ENCODE peak calls at places on chromosomes 3 and 15, in five cellular contexts. One of them, this sample, is unnamed.
A peak's percentile ranks its signal among the peaks of the same experiment; 100 is the strongest.

GRCh38 chr3:116339441-116340028 is 105.8 kb downstream of the LSAMP start:
- DNase-seq in activated naive CD4-positive, alpha-beta T cell: no peak
- DNase-seq in activated CD4-positive, alpha-beta T cell treated with anti-CD3 and anti-CD28 coated beads, Interleukin-2, amount 50 U/mL, for 24 hours: no peak
- DNase-seq in activated effector memory CD4-positive, alpha-beta T cell treated with Interleukin-2 at 50 U/mL for 16 hours: no peak
- DNase-seq in stimulated activated CD8-positive, alpha-beta memory T cell treated with anti-CD3 and anti-CD28 coated beads, Interleukin-2, amount 100 ng/mL, for 48 hours: no peak
- DNase-seq in this sample: no peak

GRCh38 chr3:159593927-159594605 is 394.6 kb upstream of the IL12A start:
- DNase-seq in stimulated activated CD8-positive, alpha-beta memory T cell treated with anti-CD3 and anti-CD28 coated beads, Interleukin-2, amount 100 ng/mL, for 48 hours: no peak
- DNase-seq in activated naive CD4-positive, alpha-beta T cell: no peak
- DNase-seq in activated CD4-positive, alpha-beta T cell treated with anti-CD3 and anti-CD28 coated beads, Interleukin-2, amount 50 U/mL, for 24 hours: no peak
- DNase-seq in activated effector memory CD4-positive, alpha-beta T cell treated with Interleukin-2 at 50 U/mL for 16 hours: no peak
- DNase-seq in this sample: no peak

GRCh38 chr15:32682569-32682968 is 35.2 kb upstream of the GREM1 start:
- DNase-seq in activated CD4-positive, alpha-beta T cell treated with anti-CD3 and anti-CD28 coated beads, Interleukin-2, amount 50 U/mL, for 24 hours: no peak
- DNase-seq in activated naive CD4-positive, alpha-beta T cell: no peak
- DNase-seq in activated effector memory CD4-positive, alpha-beta T cell treated with Interleukin-2 at 50 U/mL for 16 hours: no peak
- DNase-seq in stimulated activated CD8-positive, alpha-beta memory T cell treated with anti-CD3 and anti-CD28 coated beads, Interleukin-2, amount 100 ng/mL, for 48 hours: no peak
- DNase-seq in this sample: no peak

GRCh38 chr3:191809326-191809949 is 348.5 kb downstream of the PYDC2 start:
- DNase-seq in stimulated activated CD8-positive, alpha-beta memory T cell treated with anti-CD3 and anti-CD28 coated beads, Interleukin-2, amount 100 ng/mL, for 48 hours: no peak
- DNase-seq in activated CD4-positive, alpha-beta T cell treated with anti-CD3 and anti-CD28 coated beads, Interleukin-2, amount 50 U/mL, for 24 hours: no peak
- DNase-seq in activated effector memory CD4-positive, alpha-beta T cell treated with Interleukin-2 at 50 U/mL for 16 hours: no peak
- DNase-seq in activated naive CD4-positive, alpha-beta T cell: no peak
- DNase-seq in this sample: peak; percentile 22

GRCh38 chr3:94414412-94414811 is 351.6 kb downstream of the NSUN3 start:
- DNase-seq in activated effector memory CD4-positive, alpha-beta T cell treated with Interleukin-2 at 50 U/mL for 16 hours: no peak
- DNase-seq in activated naive CD4-positive, alpha-beta T cell: no peak
- DNase-seq in stimulated activated CD8-positive, alpha-beta memory T cell treated with anti-CD3 and anti-CD28 coated beads, Interleukin-2, amount 100 ng/mL, for 48 hours: no peak
- DNase-seq in activated CD4-positive, alpha-beta T cell treated with anti-CD3 and anti-CD28 coated beads, Interleukin-2, amount 50 U/mL, for 24 hours: no peak
- DNase-seq in this sample: no peak

GRCh38 chr3:172369590-172370259 is 78.5 kb downstream of the GHSR start:
- DNase-seq in activated naive CD4-positive, alpha-beta T cell: no peak
- DNase-seq in activated effector memory CD4-positive, alpha-beta T cell treated with Interleukin-2 at 50 U/mL for 16 hours: no peak
- DNase-seq in activated CD4-positive, alpha-beta T cell treated with anti-CD3 and anti-CD28 coated beads, Interleukin-2, amount 50 U/mL, for 24 hours: no peak
- DNase-seq in stimulated activated CD8-positive, alpha-beta memory T cell treated with anti-CD3 and anti-CD28 coated beads, Interleukin-2, amount 100 ng/mL, for 48 hours: no peak
- DNase-seq in this sample: no peak

GRCh38 chr15:67618312-67618711 is 75.8 kb downstream of the MAP2K5 start:
- DNase-seq in activated effector memory CD4-positive, alpha-beta T cell treated with Interleukin-2 at 50 U/mL for 16 hours: no peak
- DNase-seq in activated CD4-positive, alpha-beta T cell treated with anti-CD3 and anti-CD28 coated beads, Interleukin-2, amount 50 U/mL, for 24 hours: no peak
- DNase-seq in activated naive CD4-positive, alpha-beta T cell: no peak
- DNase-seq in stimulated activated CD8-positive, alpha-beta memory T cell treated with anti-CD3 and anti-CD28 coated beads, Interleukin-2, amount 100 ng/mL, for 48 hours: no peak
- DNase-seq in this sample: no peak

GRCh38 chr15:73924258-73924921 is 1.9 kb upstream of the LOXL1 start:
- DNase-seq in activated effector memory CD4-positive, alpha-beta T cell treated with Interleukin-2 at 50 U/mL for 16 hours: no peak
- DNase-seq in activated naive CD4-positive, alpha-beta T cell: no peak
- DNase-seq in stimulated activated CD8-positive, alpha-beta memory T cell treated with anti-CD3 and anti-CD28 coated beads, Interleukin-2, amount 100 ng/mL, for 48 hours: no peak
- DNase-seq in activated CD4-positive, alpha-beta T cell treated with anti-CD3 and anti-CD28 coated beads, Interleukin-2, amount 50 U/mL, for 24 hours: peak; percentile 24
- DNase-seq in this sample: no peak

GRCh38 chr15:101478701-101479341 is 10.7 kb downstream of the PCSK6 start:
- DNase-seq in stimulated activated CD8-positive, alpha-beta memory T cell treated with anti-CD3 and anti-CD28 coated beads, Interleukin-2, amount 100 ng/mL, for 48 hours: no peak
- DNase-seq in activated CD4-positive, alpha-beta T cell treated with anti-CD3 and anti-CD28 coated beads, Interleukin-2, amount 50 U/mL, for 24 hours: no peak
- DNase-seq in activated effector memory CD4-positive, alpha-beta T cell treated with Interleukin-2 at 50 U/mL for 16 hours: no peak
- DNase-seq in activated naive CD4-positive, alpha-beta T cell: no peak
- DNase-seq in this sample: no peak

GRCh38 chr15:26179906-26180305 is 316.8 kb upstream of the ATP10A start:
- DNase-seq in stimulated activated CD8-positive, alpha-beta memory T cell treated with anti-CD3 and anti-CD28 coated beads, Interleukin-2, amount 100 ng/mL, for 48 hours: no peak
- DNase-seq in activated CD4-positive, alpha-beta T cell treated with anti-CD3 and anti-CD28 coated beads, Interleukin-2, amount 50 U/mL, for 24 hours: no peak
- DNase-seq in activated effector memory CD4-positive, alpha-beta T cell treated with Interleukin-2 at 50 U/mL for 16 hours: no peak
- DNase-seq in activated naive CD4-positive, alpha-beta T cell: no peak
- DNase-seq in this sample: peak; percentile 57

GRCh38 chr3:30538787-30539186 is 67.6 kb upstream of the TGFBR2 start:
- DNase-seq in activated CD4-positive, alpha-beta T cell treated with anti-CD3 and anti-CD28 coated beads, Interleukin-2, amount 50 U/mL, for 24 hours: no peak
- DNase-seq in stimulated activated CD8-positive, alpha-beta memory T cell treated with anti-CD3 and anti-CD28 coated beads, Interleukin-2, amount 100 ng/mL, for 48 hours: no peak
- DNase-seq in activated effector memory CD4-positive, alpha-beta T cell treated with Interleukin-2 at 50 U/mL for 16 hours: no peak
- DNase-seq in activated naive CD4-positive, alpha-beta T cell: no peak
- DNase-seq in this sample: no peak

GRCh38 chr3:128410669-128411573 is 55.8 kb downstream of the DNAJB8 start:
- DNase-seq in activated effector memory CD4-positive, alpha-beta T cell treated with Interleukin-2 at 50 U/mL for 16 hours: no peak
- DNase-seq in stimulated activated CD8-positive, alpha-beta memory T cell treated with anti-CD3 and anti-CD28 coated beads, Interleukin-2, amount 100 ng/mL, for 48 hours: no peak
- DNase-seq in activated CD4-positive, alpha-beta T cell treated with anti-CD3 and anti-CD28 coated beads, Interleukin-2, amount 50 U/mL, for 24 hours: no peak
- DNase-seq in activated naive CD4-positive, alpha-beta T cell: no peak
- DNase-seq in this sample: no peak

GRCh38 chr3:187900961-187901755 is 155.9 kb upstream of the BCL6 start:
- DNase-seq in activated CD4-positive, alpha-beta T cell treated with anti-CD3 and anti-CD28 coated beads, Interleukin-2, amount 50 U/mL, for 24 hours: no peak
- DNase-seq in stimulated activated CD8-positive, alpha-beta memory T cell treated with anti-CD3 and anti-CD28 coated beads, Interleukin-2, amount 100 ng/mL, for 48 hours: no peak
- DNase-seq in activated effector memory CD4-positive, alpha-beta T cell treated with Interleukin-2 at 50 U/mL for 16 hours: no peak
- DNase-seq in activated naive CD4-positive, alpha-beta T cell: no peak
- DNase-seq in this sample: no peak

GRCh38 chr3:187183210-187183862 is 13.9 kb upstream of the RTP1 start:
- DNase-seq in activated CD4-positive, alpha-beta T cell treated with anti-CD3 and anti-CD28 coated beads, Interleukin-2, amount 50 U/mL, for 24 hours: no peak
- DNase-seq in activated effector memory CD4-positive, alpha-beta T cell treated with Interleukin-2 at 50 U/mL for 16 hours: no peak
- DNase-seq in stimulated activated CD8-positive, alpha-beta memory T cell treated with anti-CD3 and anti-CD28 coated beads, Interleukin-2, amount 100 ng/mL, for 48 hours: no peak
- DNase-seq in activated naive CD4-positive, alpha-beta T cell: no peak
- DNase-seq in this sample: no peak

GRCh38 chr3:47016086-47016933 is 36.8 kb downstream of the NBEAL2 start:
- DNase-seq in activated CD4-positive, alpha-beta T cell treated with anti-CD3 and anti-CD28 coated beads, Interleukin-2, amount 50 U/mL, for 24 hours: no peak
- DNase-seq in activated naive CD4-positive, alpha-beta T cell: no peak
- DNase-seq in activated effector memory CD4-positive, alpha-beta T cell treated with Interleukin-2 at 50 U/mL for 16 hours: no peak
- DNase-seq in stimulated activated CD8-positive, alpha-beta memory T cell treated with anti-CD3 and anti-CD28 coated beads, Interleukin-2, amount 100 ng/mL, for 48 hours: no peak
- DNase-seq in this sample: no peak

GRCh38 chr15:47196057-47196456 is 521.2 kb upstream of the SEMA6D start:
- DNase-seq in stimulated activated CD8-positive, alpha-beta memory T cell treated with anti-CD3 and anti-CD28 coated beads, Interleukin-2, amount 100 ng/mL, for 48 hours: peak; percentile 3
- DNase-seq in activated effector memory CD4-positive, alpha-beta T cell treated with Interleukin-2 at 50 U/mL for 16 hours: no peak
- DNase-seq in activated CD4-positive, alpha-beta T cell treated with anti-CD3 and anti-CD28 coated beads, Interleukin-2, amount 50 U/mL, for 24 hours: peak; percentile 25
- DNase-seq in activated naive CD4-positive, alpha-beta T cell: no peak
- DNase-seq in this sample: peak; percentile 91

GRCh38 chr15:100923076-100923475 is 3.9 kb downstream of the LRRK1 start:
- DNase-seq in activated CD4-positive, alpha-beta T cell treated with anti-CD3 and anti-CD28 coated beads, Interleukin-2, amount 50 U/mL, for 24 hours: no peak
- DNase-seq in stimulated activated CD8-positive, alpha-beta memory T cell treated with anti-CD3 and anti-CD28 coated beads, Interleukin-2, amount 100 ng/mL, for 48 hours: no peak
- DNase-seq in activated effector memory CD4-positive, alpha-beta T cell treated with Interleukin-2 at 50 U/mL for 16 hours: no peak
- DNase-seq in activated naive CD4-positive, alpha-beta T cell: no peak
- DNase-seq in this sample: no peak

GRCh38 chr3:158522737-158523136 is 48.3 kb upstream of the MLF1 start:
- DNase-seq in stimulated activated CD8-positive, alpha-beta memory T cell treated with anti-CD3 and anti-CD28 coated beads, Interleukin-2, amount 100 ng/mL, for 48 hours: no peak
- DNase-seq in activated CD4-positive, alpha-beta T cell treated with anti-CD3 and anti-CD28 coated beads, Interleukin-2, amount 50 U/mL, for 24 hours: no peak
- DNase-seq in activated naive CD4-positive, alpha-beta T cell: no peak
- DNase-seq in activated effector memory CD4-positive, alpha-beta T cell treated with Interleukin-2 at 50 U/mL for 16 hours: no peak
- DNase-seq in this sample: no peak

GRCh38 chr3:110419096-110419495 is 652.5 kb upstream of the NECTIN3 start:
- DNase-seq in stimulated activated CD8-positive, alpha-beta memory T cell treated with anti-CD3 and anti-CD28 coated beads, Interleukin-2, amount 100 ng/mL, for 48 hours: no peak
- DNase-seq in activated CD4-positive, alpha-beta T cell treated with anti-CD3 and anti-CD28 coated beads, Interleukin-2, amount 50 U/mL, for 24 hours: no peak
- DNase-seq in activated naive CD4-positive, alpha-beta T cell: no peak
- DNase-seq in activated effector memory CD4-positive, alpha-beta T cell treated with Interleukin-2 at 50 U/mL for 16 hours: no peak
- DNase-seq in this sample: no peak

GRCh38 chr15:71312731-71313460 is 197.6 kb downstream of the THSD4 start:
- DNase-seq in activated CD4-positive, alpha-beta T cell treated with anti-CD3 and anti-CD28 coated beads, Interleukin-2, amount 50 U/mL, for 24 hours: no peak
- DNase-seq in activated naive CD4-positive, alpha-beta T cell: no peak
- DNase-seq in activated effector memory CD4-positive, alpha-beta T cell treated with Interleukin-2 at 50 U/mL for 16 hours: no peak
- DNase-seq in stimulated activated CD8-positive, alpha-beta memory T cell treated with anti-CD3 and anti-CD28 coated beads, Interleukin-2, amount 100 ng/mL, for 48 hours: no peak
- DNase-seq in this sample: no peak

GRCh38 chr15:89486726-89487050 is 9.7 kb downstream of the RHCG start:
- DNase-seq in activated CD4-positive, alpha-beta T cell treated with anti-CD3 and anti-CD28 coated beads, Interleukin-2, amount 50 U/mL, for 24 hours: peak; percentile 30
- DNase-seq in stimulated activated CD8-positive, alpha-beta memory T cell treated with anti-CD3 and anti-CD28 coated beads, Interleukin-2, amount 100 ng/mL, for 48 hours: peak; percentile 11
- DNase-seq in activated effector memory CD4-positive, alpha-beta T cell treated with Interleukin-2 at 50 U/mL for 16 hours: no peak
- DNase-seq in activated naive CD4-positive, alpha-beta T cell: no peak
- DNase-seq in this sample: no peak

GRCh38 chr3:188365978-188366698 is 212.2 kb downstream of the LPP start:
- DNase-seq in activated CD4-positive, alpha-beta T cell treated with anti-CD3 and anti-CD28 coated beads, Interleukin-2, amount 50 U/mL, for 24 hours: no peak
- DNase-seq in stimulated activated CD8-positive, alpha-beta memory T cell treated with anti-CD3 and anti-CD28 coated beads, Interleukin-2, amount 100 ng/mL, for 48 hours: no peak
- DNase-seq in activated effector memory CD4-positive, alpha-beta T cell treated with Interleukin-2 at 50 U/mL for 16 hours: no peak
- DNase-seq in activated naive CD4-positive, alpha-beta T cell: no peak
- DNase-seq in this sample: no peak

GRCh38 chr15:70314018-70314354 is 216.3 kb upstream of the TLE3 start:
- DNase-seq in activated CD4-positive, alpha-beta T cell treated with anti-CD3 and anti-CD28 coated beads, Interleukin-2, amount 50 U/mL, for 24 hours: no peak
- DNase-seq in activated naive CD4-positive, alpha-beta T cell: no peak
- DNase-seq in activated effector memory CD4-positive, alpha-beta T cell treated with Interleukin-2 at 50 U/mL for 16 hours: no peak
- DNase-seq in stimulated activated CD8-positive, alpha-beta memory T cell treated with anti-CD3 and anti-CD28 coated beads, Interleukin-2, amount 100 ng/mL, for 48 hours: no peak
- DNase-seq in this sample: no peak

GRCh38 chr3:149726716-149727407 is 25.4 kb downstream of the COMMD2 start:
- DNase-seq in activated naive CD4-positive, alpha-beta T cell: no peak
- DNase-seq in stimulated activated CD8-positive, alpha-beta memory T cell treated with anti-CD3 and anti-CD28 coated beads, Interleukin-2, amount 100 ng/mL, for 48 hours: no peak
- DNase-seq in activated CD4-positive, alpha-beta T cell treated with anti-CD3 and anti-CD28 coated beads, Interleukin-2, amount 50 U/mL, for 24 hours: no peak
- DNase-seq in activated effector memory CD4-positive, alpha-beta T cell treated with Interleukin-2 at 50 U/mL for 16 hours: no peak
- DNase-seq in this sample: no peak

GRCh38 chr3:138945646-138946553 is 1.0 kb downstream of the FOXL2 start:
- DNase-seq in activated CD4-positive, alpha-beta T cell treated with anti-CD3 and anti-CD28 coated beads, Interleukin-2, amount 50 U/mL, for 24 hours: no peak
- DNase-seq in activated naive CD4-positive, alpha-beta T cell: no peak
- DNase-seq in activated effector memory CD4-positive, alpha-beta T cell treated with Interleukin-2 at 50 U/mL for 16 hours: no peak
- DNase-seq in stimulated activated CD8-positive, alpha-beta memory T cell treated with anti-CD3 and anti-CD28 coated beads, Interleukin-2, amount 100 ng/mL, for 48 hours: no peak
- DNase-seq in this sample: no peak

GRCh38 chr3:9214599-9214998 is 34.8 kb downstream of the SRGAP3 start:
- DNase-seq in activated effector memory CD4-positive, alpha-beta T cell treated with Interleukin-2 at 50 U/mL for 16 hours: no peak
- DNase-seq in activated CD4-positive, alpha-beta T cell treated with anti-CD3 and anti-CD28 coated beads, Interleukin-2, amount 50 U/mL, for 24 hours: no peak
- DNase-seq in activated naive CD4-positive, alpha-beta T cell: no peak
- DNase-seq in stimulated activated CD8-positive, alpha-beta memory T cell treated with anti-CD3 and anti-CD28 coated beads, Interleukin-2, amount 100 ng/mL, for 48 hours: no peak
- DNase-seq in this sample: no peak

GRCh38 chr3:123871946-123872345 is 12.2 kb downstream of the MYLK start:
- DNase-seq in stimulated activated CD8-positive, alpha-beta memory T cell treated with anti-CD3 and anti-CD28 coated beads, Interleukin-2, amount 100 ng/mL, for 48 hours: no peak
- DNase-seq in activated naive CD4-positive, alpha-beta T cell: no peak
- DNase-seq in activated CD4-positive, alpha-beta T cell treated with anti-CD3 and anti-CD28 coated beads, Interleukin-2, amount 50 U/mL, for 24 hours: no peak
- DNase-seq in activated effector memory CD4-positive, alpha-beta T cell treated with Interleukin-2 at 50 U/mL for 16 hours: no peak
- DNase-seq in this sample: no peak

GRCh38 chr3:56681963-56682457 is 1.1 kb downstream of the TASOR start:
- DNase-seq in stimulated activated CD8-positive, alpha-beta memory T cell treated with anti-CD3 and anti-CD28 coated beads, Interleukin-2, amount 100 ng/mL, for 48 hours: no peak
- DNase-seq in activated effector memory CD4-positive, alpha-beta T cell treated with Interleukin-2 at 50 U/mL for 16 hours: no peak
- DNase-seq in activated CD4-positive, alpha-beta T cell treated with anti-CD3 and anti-CD28 coated beads, Interleukin-2, amount 50 U/mL, for 24 hours: no peak
- DNase-seq in activated naive CD4-positive, alpha-beta T cell: no peak
- DNase-seq in this sample: no peak

GRCh38 chr3:129747982-129748381 is 141.5 kb upstream of the PLXND1 start:
- DNase-seq in activated effector memory CD4-positive, alpha-beta T cell treated with Interleukin-2 at 50 U/mL for 16 hours: no peak
- DNase-seq in activated naive CD4-positive, alpha-beta T cell: no peak
- DNase-seq in activated CD4-positive, alpha-beta T cell treated with anti-CD3 and anti-CD28 coated beads, Interleukin-2, amount 50 U/mL, for 24 hours: no peak
- DNase-seq in stimulated activated CD8-positive, alpha-beta memory T cell treated with anti-CD3 and anti-CD28 coated beads, Interleukin-2, amount 100 ng/mL, for 48 hours: no peak
- DNase-seq in this sample: no peak

GRCh38 chr3:15102256-15102655 is 3.3 kb upstream of the RBSN start:
- DNase-seq in activated naive CD4-positive, alpha-beta T cell: no peak
- DNase-seq in activated CD4-positive, alpha-beta T cell treated with anti-CD3 and anti-CD28 coated beads, Interleukin-2, amount 50 U/mL, for 24 hours: no peak
- DNase-seq in activated effector memory CD4-positive, alpha-beta T cell treated with Interleukin-2 at 50 U/mL for 16 hours: no peak
- DNase-seq in stimulated activated CD8-positive, alpha-beta memory T cell treated with anti-CD3 and anti-CD28 coated beads, Interleukin-2, amount 100 ng/mL, for 48 hours: no peak
- DNase-seq in this sample: no peak

GRCh38 chr3:127688022-127688415 is 15.3 kb downstream of the ABTB1 start:
- DNase-seq in activated CD4-positive, alpha-beta T cell treated with anti-CD3 and anti-CD28 coated beads, Interleukin-2, amount 50 U/mL, for 24 hours: no peak
- DNase-seq in activated effector memory CD4-positive, alpha-beta T cell treated with Interleukin-2 at 50 U/mL for 16 hours: no peak
- DNase-seq in activated naive CD4-positive, alpha-beta T cell: no peak
- DNase-seq in stimulated activated CD8-positive, alpha-beta memory T cell treated with anti-CD3 and anti-CD28 coated beads, Interleukin-2, amount 100 ng/mL, for 48 hours: no peak
- DNase-seq in this sample: no peak

GRCh38 chr3:148790370-148790769 is 37.2 kb upstream of the CPB1 start:
- DNase-seq in activated effector memory CD4-positive, alpha-beta T cell treated with Interleukin-2 at 50 U/mL for 16 hours: no peak
- DNase-seq in activated naive CD4-positive, alpha-beta T cell: no peak
- DNase-seq in stimulated activated CD8-positive, alpha-beta memory T cell treated with anti-CD3 and anti-CD28 coated beads, Interleukin-2, amount 100 ng/mL, for 48 hours: no peak
- DNase-seq in activated CD4-positive, alpha-beta T cell treated with anti-CD3 and anti-CD28 coated beads, Interleukin-2, amount 50 U/mL, for 24 hours: no peak
- DNase-seq in this sample: no peak

GRCh38 chr3:98776114-98776513 is 13.0 kb downstream of the ST3GAL6 start:
- DNase-seq in activated CD4-positive, alpha-beta T cell treated with anti-CD3 and anti-CD28 coated beads, Interleukin-2, amount 50 U/mL, for 24 hours: no peak
- DNase-seq in activated naive CD4-positive, alpha-beta T cell: no peak
- DNase-seq in stimulated activated CD8-positive, alpha-beta memory T cell treated with anti-CD3 and anti-CD28 coated beads, Interleukin-2, amount 100 ng/mL, for 48 hours: no peak
- DNase-seq in activated effector memory CD4-positive, alpha-beta T cell treated with Interleukin-2 at 50 U/mL for 16 hours: no peak
- DNase-seq in this sample: no peak

GRCh38 chr3:12708584-12709192 is 44.8 kb upstream of the RAF1 start:
- DNase-seq in activated CD4-positive, alpha-beta T cell treated with anti-CD3 and anti-CD28 coated beads, Interleukin-2, amount 50 U/mL, for 24 hours: no peak
- DNase-seq in activated effector memory CD4-positive, alpha-beta T cell treated with Interleukin-2 at 50 U/mL for 16 hours: no peak
- DNase-seq in stimulated activated CD8-positive, alpha-beta memory T cell treated with anti-CD3 and anti-CD28 coated beads, Interleukin-2, amount 100 ng/mL, for 48 hours: no peak
- DNase-seq in activated naive CD4-positive, alpha-beta T cell: no peak
- DNase-seq in this sample: peak; percentile 37

GRCh38 chr3:126361211-126361610 is 4.0 kb upstream of the KLF15 start:
- DNase-seq in stimulated activated CD8-positive, alpha-beta memory T cell treated with anti-CD3 and anti-CD28 coated beads, Interleukin-2, amount 100 ng/mL, for 48 hours: no peak
- DNase-seq in activated CD4-positive, alpha-beta T cell treated with anti-CD3 and anti-CD28 coated beads, Interleukin-2, amount 50 U/mL, for 24 hours: no peak
- DNase-seq in activated naive CD4-positive, alpha-beta T cell: no peak
- DNase-seq in activated effector memory CD4-positive, alpha-beta T cell treated with Interleukin-2 at 50 U/mL for 16 hours: no peak
- DNase-seq in this sample: no peak

GRCh38 chr3:57126244-57126643 is 38.9 kb downstream of the IL17RD start:
- DNase-seq in activated naive CD4-positive, alpha-beta T cell: no peak
- DNase-seq in activated effector memory CD4-positive, alpha-beta T cell treated with Interleukin-2 at 50 U/mL for 16 hours: no peak
- DNase-seq in activated CD4-positive, alpha-beta T cell treated with anti-CD3 and anti-CD28 coated beads, Interleukin-2, amount 50 U/mL, for 24 hours: no peak
- DNase-seq in stimulated activated CD8-positive, alpha-beta memory T cell treated with anti-CD3 and anti-CD28 coated beads, Interleukin-2, amount 100 ng/mL, for 48 hours: no peak
- DNase-seq in this sample: no peak

GRCh38 chr15:63226155-63226883 is 36.9 kb downstream of the RAB8B start:
- DNase-seq in stimulated activated CD8-positive, alpha-beta memory T cell treated with anti-CD3 and anti-CD28 coated beads, Interleukin-2, amount 100 ng/mL, for 48 hours: no peak
- DNase-seq in activated naive CD4-positive, alpha-beta T cell: no peak
- DNase-seq in activated CD4-positive, alpha-beta T cell treated with anti-CD3 and anti-CD28 coated beads, Interleukin-2, amount 50 U/mL, for 24 hours: no peak
- DNase-seq in activated effector memory CD4-positive, alpha-beta T cell treated with Interleukin-2 at 50 U/mL for 16 hours: no peak
- DNase-seq in this sample: no peak